ENCODE peak calls at places on chromosomes 16 and 17, in six cellular contexts. X is HepG2, F is WTC11, B is K562, W is GM12878, J is H1. Y is an unnamed sample.
A peak's percentile ranks its signal among the peaks of the same experiment; 100 is the strongest.

GRCh38 chr17:58997756-58998553 is 108.7 kb downstream of the TRIM37 start:
- DNase-seq in X (no peak), F (no peak), B (no peak), W (no peak), J (no peak), Y (no peak)

GRCh38 chr16:87675111-87675510 is 72.8 kb downstream of the JPH3 start:
- DNase-seq in X (no peak), F (no peak), B (no peak), W (no peak), J (no peak), Y (peak; percentile 46)

GRCh38 chr17:41919165-41919817 is 540 bp upstream of the ACLY start:
- DNase-seq in X (peak; percentile 65), F (peak; percentile 67), B (peak; percentile 66), W (peak; percentile 75), J (peak; percentile 82), Y (peak; percentile 84)

GRCh38 chr17:15935891-15936290 is 9.0 kb upstream of the ADORA2B start:
- DNase-seq in X (no peak), F (no peak), B (no peak), W (no peak), J (no peak), Y (no peak)

GRCh38 chr16:88561485-88562369 is 8.5 kb upstream of the ZC3H18 start:
- DNase-seq in X (no peak), F (peak; percentile 61), B (peak; percentile 80), W (no peak), J (peak; percentile 74), Y (peak; percentile 74)

GRCh38 chr17:16980813-16981731 is 9.2 kb upstream of the TNFRSF13B start:
- DNase-seq in X (no peak), F (no peak), B (no peak), W (peak; percentile 84), J (peak; percentile 43), Y (no peak)

GRCh38 chr17:1122681-1123396 is 56.9 kb downstream of the ABR start:
- DNase-seq in X (peak; percentile 53), F (peak; percentile 91), B (peak; percentile 80), W (no peak), J (peak; percentile 98), Y (peak; percentile 87)

GRCh38 chr16:81767987-81768592 is 11.0 kb upstream of the PLCG2 start:
- DNase-seq in X (peak; percentile 93), F (no peak), B (no peak), W (no peak), J (no peak), Y (no peak)

GRCh38 chr17:76107507-76107906 is 3.9 kb upstream of the EXOC7 start:
- DNase-seq in X (peak; percentile 58), F (no peak), B (no peak), W (no peak), J (no peak), Y (no peak)

GRCh38 chr16:85390511-85391174 is 222.5 kb upstream of the GSE1 start:
- DNase-seq in X (peak; percentile 90), F (peak; percentile 7), B (peak; percentile 90), W (no peak), J (peak; percentile 42), Y (no peak)

GRCh38 chr17:39926135-39926587 is 1.2 kb downstream of the ORMDL3 start:
- DNase-seq in X (no peak), F (no peak), B (no peak), W (no peak), J (no peak), Y (no peak)

GRCh38 chr17:58384900-58385299 is 32.4 kb downstream of the RNF43 start:
- DNase-seq in X (no peak), F (no peak), B (no peak), W (no peak), J (no peak), Y (no peak)

GRCh38 chr16:27169511-27170071 is 33.7 kb upstream of the KDM8 start:
- DNase-seq in X (peak; percentile 53), F (no peak), B (no peak), W (peak; percentile 13), J (no peak), Y (peak; percentile 31)

GRCh38 chr16:66728117-66728787 is 23.2 kb downstream of the DYNC1LI2 start:
- DNase-seq in X (peak; percentile 60), F (no peak), B (peak; percentile 66), W (no peak), J (no peak), Y (peak; percentile 77)

GRCh38 chr17:79907855-79908254 is 68.6 kb upstream of the CBX4 start:
- DNase-seq in X (no peak), F (no peak), B (no peak), W (no peak), J (no peak), Y (no peak)

GRCh38 chr16:50640391-50640790 is 40.7 kb downstream of the SNX20 start:
- DNase-seq in X (no peak), F (no peak), B (no peak), W (no peak), J (no peak), Y (no peak)

GRCh38 chr16:2753523-2754020 is 1.1 kb downstream of the SRRM2 start:
- DNase-seq in X (no peak), F (no peak), B (no peak), W (no peak), J (no peak), Y (no peak)

GRCh38 chr17:8650119-8650499 is 19.6 kb upstream of the MYH10 start:
- DNase-seq in X (no peak), F (no peak), B (no peak), W (no peak), J (no peak), Y (no peak)

GRCh38 chr17:2547176-2547575 is 35.5 kb upstream of the METTL16 start:
- DNase-seq in X (peak; percentile 38), F (no peak), B (no peak), W (no peak), J (no peak), Y (no peak)

GRCh38 chr16:80682435-80683070 is 121.8 kb downstream of the CDYL2 start:
- DNase-seq in X (no peak), F (no peak), B (no peak), W (no peak), J (no peak), Y (no peak)

GRCh38 chr17:13024526-13025263 is 6.9 kb upstream of the ELAC2 start:
- DNase-seq in X (peak; percentile 55), F (peak; percentile 86), B (peak; percentile 77), W (no peak), J (peak; percentile 92), Y (peak; percentile 87)

GRCh38 chr17:80264048-80264792 is 3.6 kb downstream of the RNF213 start:
- DNase-seq in X (no peak), F (no peak), B (no peak), W (no peak), J (no peak), Y (no peak)

GRCh38 chr16:31376705-31377104 is 16.4 kb upstream of the ITGAD start:
- DNase-seq in X (no peak), F (no peak), B (no peak), W (no peak), J (no peak), Y (no peak)
- TF ChIP-seq CREB1 in X (no peak), F (no peak), B (no peak), W (no peak), J (no peak), Y (no peak)

GRCh38 chr17:35241520-35241919 is 1.4 kb upstream of the SLFN5 start:
- DNase-seq in X (no peak), F (no peak), B (no peak), W (no peak), J (no peak), Y (peak; percentile 15)
- TF ChIP-seq CREB1 in X (no peak), F (no peak), B (no peak), W (no peak), J (no peak), Y (no peak)

GRCh38 chr16:78256686-78257375 is 157.4 kb downstream of the WWOX start:
- DNase-seq in X (peak; percentile 37), F (no peak), B (no peak), W (no peak), J (no peak), Y (no peak)

GRCh38 chr16:78264642-78265041 is 165.2 kb downstream of the WWOX start:
- DNase-seq in X (no peak), F (no peak), B (no peak), W (no peak), J (no peak), Y (no peak)

GRCh38 chr16:78257376-78257728 is 157.9 kb downstream of the WWOX start:
- DNase-seq in X (no peak), F (no peak), B (no peak), W (no peak), J (no peak), Y (no peak)

GRCh38 chr16:78258651-78259050 is 159.2 kb downstream of the WWOX start:
- DNase-seq in X (no peak), F (no peak), B (no peak), W (no peak), J (no peak), Y (no peak)

DNA sequence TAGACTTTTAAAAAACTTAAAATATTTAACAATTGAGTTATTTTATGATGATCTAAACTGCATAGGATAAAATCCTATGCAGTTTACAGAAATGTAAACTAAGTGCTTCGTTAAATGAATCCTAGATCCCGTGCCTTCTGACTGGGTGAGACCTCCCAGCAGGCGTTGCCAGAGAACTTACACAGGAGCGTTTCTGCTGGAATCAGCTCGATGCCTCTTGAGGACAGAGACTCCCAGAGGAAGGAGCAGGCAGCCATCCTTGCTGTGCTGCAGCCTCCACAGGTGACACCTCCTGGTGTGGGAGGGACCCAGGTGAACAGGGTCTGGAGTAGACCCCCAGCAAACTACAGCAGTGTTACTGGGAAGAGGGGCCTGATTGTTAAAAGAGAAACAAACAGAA is 160.4 kb downstream of the WWOX start:
- DNase-seq in X (no peak), F (no peak), B (no peak), W (no peak), J (no peak), Y (peak; percentile 28)
- TF ChIP-seq CREB1 in X (no peak), F (no peak), B (no peak), W (no peak), J (no peak), Y (no peak)

DNA sequence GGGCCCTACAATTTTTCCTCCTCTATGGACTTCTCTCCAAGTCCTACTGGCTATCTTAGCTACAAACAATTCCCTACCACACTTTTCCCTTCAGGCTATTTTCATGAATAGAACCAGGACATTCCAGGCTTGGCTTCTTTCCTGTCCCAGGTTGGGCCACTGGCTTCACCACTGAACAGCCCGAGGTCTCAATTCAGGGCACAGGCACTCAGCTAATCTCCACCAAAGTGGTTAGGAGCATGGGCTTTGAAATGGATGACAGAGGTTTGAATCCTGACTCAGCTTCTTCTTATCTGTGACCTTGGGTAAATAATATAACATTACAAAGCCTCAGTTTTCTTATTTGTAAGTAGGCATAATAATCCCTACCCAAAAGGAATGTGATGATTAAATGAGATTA is 50.9 kb upstream of the ZNF629 start:
- DNase-seq in X (no peak), F (no peak), B (no peak), W (no peak), J (no peak), Y (no peak)
- TF ChIP-seq CREB1 in X (no peak), F (no peak), B (no peak), W (no peak), J (no peak), Y (no peak)

GRCh38 chr17:72667096-72668063 is 425.1 kb downstream of the SLC39A11 start:
- DNase-seq in X (no peak), F (no peak), B (no peak), W (no peak), J (no peak), Y (no peak)
- TF ChIP-seq CREB1 in X (no peak), F (no peak), B (no peak), W (no peak), J (no peak), Y (no peak)

GRCh38 chr17:18166894-18167293 is 16.7 kb upstream of the ALKBH5 start:
- DNase-seq in X (no peak), F (no peak), B (no peak), W (no peak), J (no peak), Y (no peak)
- TF ChIP-seq CREB1 in X (no peak), F (no peak), B (no peak), W (no peak), J (no peak), Y (no peak)

GRCh38 chr16:24989417-24989978 is 25.7 kb downstream of the ARHGAP17 start:
- DNase-seq in X (no peak), F (no peak), B (no peak), W (no peak), J (no peak), Y (no peak)
- TF ChIP-seq CREB1 in X (no peak), F (no peak), B (no peak), W (no peak), J (no peak), Y (no peak)

Y was measured in GM23338.